ENCODE peak calls at places on chromosomes 13 and 19, in four cellular contexts. One of them, this sample, is unnamed.

GRCh38 chr13:108785844-108786243 is 156.4 kb downstream of the MYO16 start:
- DNase-seq in heart right ventricle: no peak
- DNase-seq in esophagus squamous epithelium: no peak
- DNase-seq in A549: no peak
- DNase-seq in this sample: no peak

GRCh38 chr19:5665781-5666513 is 14.4 kb downstream of the MICOS13 start:
- DNase-seq in heart right ventricle: no peak
- DNase-seq in esophagus squamous epithelium: no peak
- DNase-seq in A549: peak; percentile 58
- DNase-seq in this sample: no peak

GRCh38 chr13:98962901-98963594 is 14.8 kb downstream of the DOCK9 start:
- DNase-seq in heart right ventricle: no peak
- DNase-seq in esophagus squamous epithelium: no peak
- DNase-seq in A549: no peak
- DNase-seq in this sample: no peak

GRCh38 chr13:110116072-110116487 is 190.9 kb downstream of the COL4A1 start:
- DNase-seq in heart right ventricle: no peak
- DNase-seq in esophagus squamous epithelium: no peak
- DNase-seq in A549: peak; percentile 52
- DNase-seq in this sample: no peak

GRCh38 chr19:18253716-18254115 is 20.5 kb downstream of the IQCN start:
- DNase-seq in heart right ventricle: no peak
- DNase-seq in esophagus squamous epithelium: no peak
- DNase-seq in A549: no peak
- DNase-seq in this sample: no peak

GRCh38 chr13:110127986-110128511 is 178.9 kb downstream of the COL4A1 start:
- DNase-seq in heart right ventricle: no peak
- DNase-seq in esophagus squamous epithelium: no peak
- DNase-seq in A549: no peak
- DNase-seq in this sample: no peak

GRCh38 chr13:103469771-103470170 is 403.6 kb upstream of the SLC10A2 start:
- DNase-seq in heart right ventricle: no peak
- DNase-seq in esophagus squamous epithelium: no peak
- DNase-seq in A549: no peak
- DNase-seq in this sample: no peak

GRCh38 chr19:18541258-18541991 is 1.9 kb downstream of the FKBP8 start:
- DNase-seq in heart right ventricle: no peak
- DNase-seq in esophagus squamous epithelium: no peak
- DNase-seq in A549: no peak
- DNase-seq in this sample: no peak

GRCh38 chr13:92307752-92308151 is 909.3 kb downstream of the GPC5 start:
- DNase-seq in heart right ventricle: no peak
- DNase-seq in esophagus squamous epithelium: no peak
- DNase-seq in A549: no peak
- DNase-seq in this sample: no peak

GRCh38 chr19:2231621-2232221 is 4.4 kb downstream of the PLEKHJ1 start:
- DNase-seq in heart right ventricle: no peak
- DNase-seq in esophagus squamous epithelium: no peak
- DNase-seq in A549: no peak
- DNase-seq in this sample: no peak

GRCh38 chr13:89343165-89343564 is 1672.0 kb downstream of the SLITRK5 start:
- DNase-seq in heart right ventricle: no peak
- DNase-seq in esophagus squamous epithelium: no peak
- DNase-seq in A549: no peak
- DNase-seq in this sample: no peak

GRCh38 chr19:2607712-2608601 is 94.5 kb downstream of the GNG7 start:
- DNase-seq in heart right ventricle: no peak
- DNase-seq in esophagus squamous epithelium: no peak
- DNase-seq in A549: no peak
- DNase-seq in this sample: no peak

GRCh38 chr19:45117167-45117594 is 24.2 kb downstream of the PPP1R37 start:
- DNase-seq in heart right ventricle: no peak
- DNase-seq in esophagus squamous epithelium: no peak
- DNase-seq in A549: no peak
- DNase-seq in this sample: no peak

GRCh38 chr19:44498988-44499387 is 1.3 kb downstream of the ZNF180 start:
- DNase-seq in heart right ventricle: no peak
- DNase-seq in esophagus squamous epithelium: no peak
- DNase-seq in A549: no peak
- DNase-seq in this sample: no peak

GRCh38 chr19:14347999-14348889 is 33.0 kb upstream of the ADGRE5 start:
- DNase-seq in heart right ventricle: peak; percentile 61
- DNase-seq in esophagus squamous epithelium: no peak
- DNase-seq in A549: peak; percentile 76
- DNase-seq in this sample: no peak

GRCh38 chr13:113802090-113802531 is 43.1 kb downstream of the TMEM255B start:
- DNase-seq in heart right ventricle: peak; percentile 57
- DNase-seq in esophagus squamous epithelium: no peak
- DNase-seq in A549: peak; percentile 15
- DNase-seq in this sample: peak; percentile 22

GRCh38 chr13:112769615-112770014 is 79.8 kb downstream of the ATP11A start:
- DNase-seq in heart right ventricle: no peak
- DNase-seq in esophagus squamous epithelium: no peak
- DNase-seq in A549: no peak
- DNase-seq in this sample: no peak

GRCh38 chr19:17627161-17627560 is 61.0 kb downstream of the UNC13A start:
- DNase-seq in heart right ventricle: no peak
- DNase-seq in esophagus squamous epithelium: no peak
- DNase-seq in A549: no peak
- DNase-seq in this sample: no peak

GRCh38 chr19:49802836-49803528 is 10.1 kb downstream of the FUZ start:
- DNase-seq in heart right ventricle: no peak
- DNase-seq in esophagus squamous epithelium: no peak
- DNase-seq in A549: no peak
- DNase-seq in this sample: no peak

GRCh38 chr19:50835103-50835784 is 1.9 kb upstream of the KLK15 start:
- DNase-seq in heart right ventricle: no peak
- DNase-seq in esophagus squamous epithelium: no peak
- DNase-seq in A549: peak; percentile 51
- DNase-seq in this sample: no peak

GRCh38 chr13:32200741-32201140 is 114.4 kb downstream of the ZAR1L start:
- DNase-seq in heart right ventricle: no peak
- DNase-seq in esophagus squamous epithelium: no peak
- DNase-seq in A549: no peak
- DNase-seq in this sample: no peak

GRCh38 chr19:1104452-1105216 is 840 bp downstream of the GPX4 start:
- DNase-seq in heart right ventricle: peak; percentile 78
- DNase-seq in esophagus squamous epithelium: no peak
- DNase-seq in A549: no peak
- DNase-seq in this sample: no peak

GRCh38 chr19:33804021-33804799 is 7.5 kb downstream of the KCTD15 start:
- DNase-seq in heart right ventricle: peak; percentile 77
- DNase-seq in esophagus squamous epithelium: no peak
- DNase-seq in A549: peak; percentile 96
- DNase-seq in this sample: no peak

GRCh38 chr13:112144616-112145220 is 77.8 kb downstream of the SOX1 start:
- DNase-seq in heart right ventricle: no peak
- DNase-seq in esophagus squamous epithelium: no peak
- DNase-seq in A549: no peak
- DNase-seq in this sample: no peak

GRCh38 chr19:41031926-41032325 is 40.8 kb downstream of the CYP2B6 start:
- DNase-seq in heart right ventricle: no peak
- DNase-seq in esophagus squamous epithelium: no peak
- DNase-seq in A549: no peak
- DNase-seq in this sample: no peak

GRCh38 chr19:39320948-39321831 is 527 bp upstream of the LRFN1 start:
- DNase-seq in heart right ventricle: no peak
- DNase-seq in esophagus squamous epithelium: no peak
- DNase-seq in A549: no peak
- DNase-seq in this sample: no peak

GRCh38 chr19:7187605-7188339 is 106.4 kb downstream of the INSR start:
- DNase-seq in heart right ventricle: no peak
- DNase-seq in esophagus squamous epithelium: no peak
- DNase-seq in A549: no peak
- DNase-seq in this sample: no peak
- H3K4me1 ChIP-seq in heart right ventricle: peaks cover 64% of the 10 kb centered on the region
- H3K4me1 ChIP-seq in esophagus squamous epithelium: no peaks in the 10 kb centered on the region
- H3K4me1 ChIP-seq in A549: no peaks in the 10 kb centered on the region
- H3K4me1 ChIP-seq in this sample: no peaks in the 10 kb centered on the region

DNA sequence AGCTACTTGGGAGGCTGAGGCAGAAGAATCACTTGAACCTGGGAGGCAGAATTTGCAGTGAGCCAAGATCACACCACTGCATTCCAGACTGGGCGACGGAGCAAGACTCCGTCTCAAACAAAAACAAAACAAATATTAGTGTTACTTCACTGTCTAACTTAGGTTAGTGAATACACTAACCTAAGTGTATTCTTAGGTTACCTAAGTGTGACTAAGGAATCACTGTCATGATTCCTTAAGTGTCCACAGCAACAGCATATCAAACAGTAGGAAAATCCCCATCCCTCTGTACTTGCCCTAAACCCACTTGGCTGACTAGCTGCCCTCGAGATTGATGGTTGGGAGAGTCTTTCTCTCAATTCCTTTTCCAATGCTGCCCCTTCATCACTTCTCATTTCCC is 11.8 kb upstream of the LRCH1 start:
- DNase-seq in heart right ventricle: no peak
- DNase-seq in esophagus squamous epithelium: no peak
- DNase-seq in A549: no peak
- DNase-seq in this sample: no peak
- H3K4me1 ChIP-seq in heart right ventricle: no peaks in the 10 kb centered on the region
- H3K4me1 ChIP-seq in esophagus squamous epithelium: no peaks in the 10 kb centered on the region
- H3K4me1 ChIP-seq in A549: peaks cover 32% of the 10 kb centered on the region
- H3K4me1 ChIP-seq in this sample: no peaks in the 10 kb centered on the region

DNA sequence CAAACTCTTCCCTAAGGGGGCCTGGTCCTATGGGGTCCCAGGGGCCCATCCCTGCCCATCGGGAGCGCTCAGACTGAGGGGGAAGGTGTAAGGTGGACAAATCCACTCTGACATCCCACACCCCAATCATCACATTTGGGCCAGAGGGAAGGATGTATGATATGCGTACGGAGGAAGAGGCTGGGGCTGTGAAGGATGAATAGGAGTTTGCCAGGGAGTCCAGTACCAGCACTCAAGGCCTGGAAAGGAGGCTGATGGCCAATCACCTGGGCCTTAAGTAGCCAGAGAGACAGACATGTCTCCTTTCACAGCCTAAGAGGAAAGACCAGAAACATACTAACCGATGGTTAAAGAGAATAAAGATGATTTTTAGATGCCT is 14.9 kb downstream of the TJP3 start:
- DNase-seq in heart right ventricle: no peak
- DNase-seq in esophagus squamous epithelium: no peak
- DNase-seq in A549: no peak
- DNase-seq in this sample: no peak
- H3K4me1 ChIP-seq in heart right ventricle: peaks cover 13% of the 10 kb centered on the region
- H3K4me1 ChIP-seq in esophagus squamous epithelium: peaks cover 21% of the 10 kb centered on the region
- H3K4me1 ChIP-seq in A549: peaks cover 40% of the 10 kb centered on the region
- H3K4me1 ChIP-seq in this sample: peaks cover 15% of the 10 kb centered on the region

DNA sequence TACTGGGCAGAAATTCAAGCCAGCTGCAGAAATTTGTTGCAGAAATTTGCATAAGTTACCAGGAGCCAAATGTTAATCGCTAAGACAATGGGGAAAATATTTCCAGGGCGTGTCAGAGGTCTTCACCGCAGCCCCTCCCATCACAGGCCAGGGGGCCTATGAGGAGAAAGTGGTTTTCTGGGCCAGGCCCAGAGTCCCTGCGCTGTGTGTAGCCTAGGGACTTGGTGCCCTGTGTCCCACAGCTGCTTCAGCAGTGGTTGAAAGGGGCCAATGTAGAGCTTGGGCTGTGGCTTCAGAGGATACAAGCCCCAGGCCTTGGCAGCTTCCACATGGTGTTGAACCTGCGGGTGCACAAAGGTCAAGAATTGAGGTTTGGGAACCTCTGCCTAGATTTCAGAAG is 278.9 kb upstream of the PCDH9 start:
- DNase-seq in heart right ventricle: no peak
- DNase-seq in esophagus squamous epithelium: no peak
- DNase-seq in A549: no peak
- DNase-seq in this sample: no peak
- H3K4me1 ChIP-seq in heart right ventricle: no peaks in the 10 kb centered on the region
- H3K4me1 ChIP-seq in esophagus squamous epithelium: no peaks in the 10 kb centered on the region
- H3K4me1 ChIP-seq in A549: no peaks in the 10 kb centered on the region
- H3K4me1 ChIP-seq in this sample: no peaks in the 10 kb centered on the region

DNA sequence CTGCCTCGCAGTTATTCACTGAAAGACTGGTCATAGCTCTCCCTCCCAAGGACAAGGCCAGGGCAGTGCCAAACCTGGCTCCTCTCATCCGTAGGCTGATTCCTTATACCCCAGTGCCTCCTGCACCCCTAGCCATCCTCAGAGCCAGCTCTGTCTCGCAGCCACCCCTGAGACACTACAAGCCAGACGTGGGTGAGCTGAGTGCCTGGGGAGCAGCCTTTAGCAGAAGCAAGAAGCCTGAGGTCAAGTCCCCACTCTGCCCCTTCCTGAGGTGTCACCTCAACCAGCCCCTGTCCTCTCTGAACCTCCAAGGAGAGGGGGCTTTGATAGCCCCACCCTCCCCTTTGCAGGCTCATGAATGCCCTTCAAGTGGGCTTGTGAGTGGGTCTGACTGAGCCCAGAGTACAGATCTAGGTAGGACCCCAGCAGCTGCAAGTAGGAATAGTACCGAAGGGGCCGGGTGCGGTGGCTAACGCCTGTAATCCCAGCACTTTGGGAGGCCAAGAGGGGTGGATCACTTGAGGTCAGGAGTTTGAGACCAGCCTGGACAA is 14.8 kb upstream of the AKAP8L start:
- DNase-seq in heart right ventricle: no peak
- DNase-seq in esophagus squamous epithelium: no peak
- DNase-seq in A549: no peak
- DNase-seq in this sample: no peak
- H3K4me1 ChIP-seq in heart right ventricle: peaks cover 43% of the 10 kb centered on the region
- H3K4me1 ChIP-seq in esophagus squamous epithelium: peaks cover 51% of the 10 kb centered on the region
- H3K4me1 ChIP-seq in A549: peaks cover 14% of the 10 kb centered on the region
- H3K4me1 ChIP-seq in this sample: peaks cover 31% of the 10 kb centered on the region

GRCh38 chr13:80448725-80449124 is 107.8 kb upstream of the SPRY2 start:
- DNase-seq in heart right ventricle: no peak
- DNase-seq in esophagus squamous epithelium: no peak
- DNase-seq in A549: no peak
- DNase-seq in this sample: no peak

GRCh38 chr13:80444240-80445015 is 103.5 kb upstream of the SPRY2 start:
- DNase-seq in heart right ventricle: no peak
- DNase-seq in esophagus squamous epithelium: no peak
- DNase-seq in A549: no peak
- DNase-seq in this sample: no peak

GRCh38 chr13:80452279-80452678 is 111.4 kb upstream of the SPRY2 start:
- DNase-seq in heart right ventricle: no peak
- DNase-seq in esophagus squamous epithelium: no peak
- DNase-seq in A549: no peak
- DNase-seq in this sample: no peak

GRCh38 chr13:80442613-80443012 is 101.7 kb upstream of the SPRY2 start:
- DNase-seq in heart right ventricle: no peak
- DNase-seq in esophagus squamous epithelium: no peak
- DNase-seq in A549: no peak
- DNase-seq in this sample: no peak

GRCh38 chr13:80447747-80448146 is 106.8 kb upstream of the SPRY2 start:
- DNase-seq in heart right ventricle: no peak
- DNase-seq in esophagus squamous epithelium: no peak
- DNase-seq in A549: no peak
- DNase-seq in this sample: no peak
- H3K4me1 ChIP-seq in heart right ventricle: peaks cover 49% of the 10 kb centered on the region
- H3K4me1 ChIP-seq in esophagus squamous epithelium: no peaks in the 10 kb centered on the region
- H3K4me1 ChIP-seq in A549: no peaks in the 10 kb centered on the region
- H3K4me1 ChIP-seq in this sample: no peaks in the 10 kb centered on the region

DNA sequence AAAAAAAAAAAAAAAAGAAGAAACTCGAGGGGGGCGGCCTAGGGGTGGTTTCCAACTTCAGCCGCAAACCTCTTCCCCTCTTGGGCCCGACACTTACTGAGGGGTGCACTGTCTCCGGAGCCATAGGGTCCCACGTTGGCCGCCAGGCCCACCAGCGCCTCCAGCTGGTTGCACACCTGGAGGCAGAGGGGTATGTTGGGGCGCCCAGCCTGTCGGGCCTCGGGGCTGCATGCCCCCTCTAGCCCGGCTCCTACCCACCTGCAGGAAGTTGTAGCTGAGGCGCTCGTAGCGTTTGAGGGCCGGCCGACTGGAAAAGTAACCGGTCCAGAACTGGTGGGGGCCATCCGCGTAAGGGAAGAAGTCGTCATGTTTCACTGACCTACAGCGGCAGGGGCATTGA is 8.6 kb downstream of the MAN2B1 start:
- DNase-seq in heart right ventricle: no peak
- DNase-seq in esophagus squamous epithelium: no peak
- DNase-seq in A549: no peak
- DNase-seq in this sample: no peak
- H3K4me1 ChIP-seq in heart right ventricle: no peaks in the 10 kb centered on the region
- H3K4me1 ChIP-seq in esophagus squamous epithelium: no peaks in the 10 kb centered on the region
- H3K4me1 ChIP-seq in A549: no peaks in the 10 kb centered on the region
- H3K4me1 ChIP-seq in this sample: peaks cover 2% of the 10 kb centered on the region

This sample was measured in NT2/D1.